ENCODE peak calls at places on chromosomes 13 and 19, in seven cellular contexts. M, P, X, N, V, U and S are unnamed samples.

GRCh38 chr13:111662451-111662850 is 342.0 kb downstream of the TEX29 start:
- DNase-seq in M (no peak), N (no peak), U (no peak), P (no peak), V (no peak), X (no peak), S (no peak)

GRCh38 chr13:47890146-47890814 is 110.8 kb downstream of the SUCLA2 start:
- DNase-seq in M (no peak), U (no peak), V (no peak), P (no peak), N (no peak), X (no peak), S (no peak)

GRCh38 chr19:2456301-2456570 is 523 bp downstream of the LMNB2 start:
- DNase-seq in M (no peak), P (no peak), X (no peak), N (no peak), V (no peak), U (peak), S (no peak)

GRCh38 chr19:42629191-42629590 is 34.5 kb upstream of the CEACAM8 start:
- DNase-seq in P (no peak), M (no peak), N (no peak), V (no peak), U (no peak), X (no peak), S (no peak)

GRCh38 chr19:29326849-29327840 is 114.2 kb upstream of the UQCRFS1 start:
- DNase-seq in U (no peak), M (peak), X (no peak), P (no peak), V (no peak), N (no peak), S (no peak)

GRCh38 chr13:56561327-56561726 is 579.4 kb upstream of the PRR20A start:
- DNase-seq in P (no peak), X (no peak), V (no peak), N (no peak), U (no peak), M (peak), S (no peak)

GRCh38 chr19:7699003-7699402 is 2.9 kb downstream of the FCER2 start:
- DNase-seq in U (no peak), N (no peak), V (no peak), P (no peak), X (no peak), M (no peak), S (no peak)

GRCh38 chr19:41708481-41708880 is at the start of gene CEACAM5:
- DNase-seq in P (no peak), M (no peak), N (no peak), V (no peak), X (no peak), U (no peak), S (no peak)

GRCh38 chr13:64164435-64164834 is 2748.8 kb upstream of the PCDH20 start:
- DNase-seq in V (no peak), U (no peak), P (no peak), M (no peak), X (no peak), N (no peak), S (no peak)

GRCh38 chr13:31950121-31950810 is 81.3 kb upstream of the FRY start:
- DNase-seq in V (no peak), U (no peak), P (no peak), M (no peak), N (no peak), X (no peak), S (no peak)

GRCh38 chr13:75687145-75687763 is 51.1 kb downstream of the LMO7 start:
- DNase-seq in P (no peak), V (no peak), X (no peak), U (no peak), N (no peak), M (no peak), S (no peak)

GRCh38 chr13:80921971-80922370 is 581.0 kb upstream of the SPRY2 start:
- DNase-seq in V (no peak), M (no peak), U (no peak), X (no peak), P (no peak), N (no peak), S (no peak)

GRCh38 chr13:40549500-40550094 is 116.8 kb downstream of the FOXO1 start:
- DNase-seq in X (no peak), P (no peak), N (no peak), U (no peak), M (no peak), V (no peak), S (no peak)

GRCh38 chr13:62510906-62511655 is 1095.4 kb upstream of the PCDH20 start:
- DNase-seq in M (peak), X (no peak), U (no peak), N (no peak), P (no peak), V (no peak), S (peak)

GRCh38 chr13:113562085-113562749 is 22.3 kb upstream of the TFDP1 start:
- DNase-seq in N (peak), U (peak), P (peak), X (no peak), V (peak), M (peak), S (peak)

GRCh38 chr19:55216461-55217198 is 7.3 kb upstream of the PTPRH start:
- DNase-seq in X (peak), N (peak), P (peak), M (peak), V (peak), U (peak), S (peak)

GRCh38 chr13:19587635-19588300 is 26.4 kb upstream of the TPTE2 start:
- DNase-seq in P (no peak), U (no peak), X (no peak), N (no peak), V (no peak), M (no peak), S (no peak)

GRCh38 chr19:11410682-11411081 is 8.4 kb downstream of the RGL3 start:
- DNase-seq in M (no peak), P (no peak), U (no peak), V (no peak), X (no peak), N (no peak), S (no peak)

GRCh38 chr19:7788178-7788932 is 25.3 kb downstream of the CLEC4M start:
- DNase-seq in X (no peak), N (peak), V (no peak), P (no peak), U (no peak), M (peak), S (no peak)

GRCh38 chr19:5536337-5536894 is 31.3 kb downstream of the TINCR start:
- DNase-seq in M (peak), P (no peak), V (no peak), U (peak), N (peak), X (no peak), S (peak)

GRCh38 chr13:85509512-85509911 is 289.7 kb downstream of the SLITRK6 start:
- DNase-seq in N (no peak), M (no peak), U (no peak), P (no peak), X (no peak), V (no peak), S (no peak)

GRCh38 chr19:7898967-7899366 is 4.7 kb upstream of the MAP2K7 start:
- DNase-seq in P (no peak), N (no peak), V (no peak), M (no peak), X (no peak), U (no peak), S (no peak)

GRCh38 chr13:45807520-45808099 is 43.9 kb downstream of the SIAH3 start:
- DNase-seq in V (no peak), N (peak), P (no peak), X (no peak), M (peak), U (no peak), S (peak)

GRCh38 chr19:33194527-33194883 is 375 bp downstream of the LRP3 start:
- DNase-seq in P (no peak), N (no peak), V (no peak), X (no peak), M (peak), U (peak), S (no peak)

GRCh38 chr13:40446365-40446764 is 220.1 kb downstream of the FOXO1 start:
- DNase-seq in P (no peak), U (no peak), M (no peak), X (no peak), N (no peak), V (no peak), S (no peak)

GRCh38 chr19:10611907-10612306 is 13.4 kb upstream of the SLC44A2 start:
- DNase-seq in M (no peak), V (no peak), P (no peak), U (no peak), N (no peak), X (no peak), S (no peak)